ENCODE peak calls at places on chromosomes 13 and 19, in seven cellular contexts. N, W, C, H, F, T and O are unnamed samples.

GRCh38 chr19:44748426-44749254 is at the start of gene BCL3:
- DNase-seq in N (peak), W (peak), C (peak), H (peak), F (no peak), T (no peak), O (no peak)

GRCh38 chr13:112757759-112758086 is 67.9 kb downstream of the ATP11A start:
- DNase-seq in N (peak), W (no peak), C (no peak), H (no peak), F (no peak), T (no peak), O (no peak)

GRCh38 chr19:43471091-43471490 is 5.7 kb upstream of the LYPD3 start:
- DNase-seq in N (no peak), W (no peak), C (no peak), H (no peak), F (no peak), T (no peak), O (no peak)

GRCh38 chr13:40345654-40346372 is 320.6 kb downstream of the FOXO1 start:
- DNase-seq in N (no peak), W (no peak), C (no peak), H (no peak), F (no peak), T (no peak), O (no peak)

GRCh38 chr19:43439183-43440063 is 24.7 kb downstream of the TEX101 start:
- DNase-seq in N (no peak), W (no peak), C (peak), H (peak), F (no peak), T (no peak), O (no peak)

GRCh38 chr19:6744381-6745288 is 5.2 kb downstream of the TRIP10 start:
- DNase-seq in N (peak), W (peak), C (peak), H (no peak), F (peak), T (peak), O (no peak)

GRCh38 chr13:82655518-82655855 is 1226.8 kb downstream of the SLITRK1 start:
- DNase-seq in N (no peak), W (no peak), C (no peak), H (no peak), F (no peak), T (no peak), O (no peak)

GRCh38 chr19:45045671-45046353 is 7.0 kb downstream of the CLASRP start:
- DNase-seq in N (no peak), W (no peak), C (no peak), H (no peak), F (no peak), T (peak), O (no peak)

GRCh38 chr19:45553464-45553863 is 31.1 kb downstream of the OPA3 start:
- DNase-seq in N (no peak), W (no peak), C (no peak), H (no peak), F (no peak), T (no peak), O (peak)

GRCh38 chr13:66612983-66613382 is 617.2 kb downstream of the PCDH9 start:
- DNase-seq in N (no peak), W (no peak), C (no peak), H (no peak), F (no peak), T (no peak), O (no peak)

GRCh38 chr13:91406619-91407018 is 8.2 kb downstream of the GPC5 start:
- DNase-seq in N (no peak), W (no peak), C (peak), H (no peak), F (no peak), T (no peak), O (peak)

GRCh38 chr13:50646070-50646469 is 197.4 kb downstream of the DLEU7 start:
- DNase-seq in N (no peak), W (no peak), C (no peak), H (no peak), F (no peak), T (no peak), O (no peak)

GRCh38 chr13:60627071-60627686 is 230.2 kb downstream of the TDRD3 start:
- DNase-seq in N (no peak), W (no peak), C (peak), H (no peak), F (no peak), T (no peak), O (peak)

GRCh38 chr13:106155411-106155810 is 380.1 kb downstream of the EFNB2 start:
- DNase-seq in N (no peak), W (no peak), C (no peak), H (no peak), F (no peak), T (no peak), O (no peak)

GRCh38 chr13:26112843-26113242 is 61.0 kb upstream of the SHISA2 start:
- DNase-seq in N (no peak), W (no peak), C (no peak), H (no peak), F (no peak), T (no peak), O (no peak)

GRCh38 chr19:918481-919156 is 1.5 kb downstream of the KISS1R start:
- DNase-seq in N (no peak), W (no peak), C (peak), H (no peak), F (no peak), T (no peak), O (no peak)

GRCh38 chr13:20658451-20658850 is 45.0 kb upstream of the IL17D start:
- DNase-seq in N (no peak), W (no peak), C (no peak), H (no peak), F (no peak), T (no peak), O (no peak)

GRCh38 chr13:113835461-113836274 is 28.2 kb downstream of the GAS6 start:
- DNase-seq in N (peak), W (no peak), C (no peak), H (no peak), F (no peak), T (no peak), O (no peak)

GRCh38 chr19:5340637-5341447 is at the start of gene PTPRS:
- DNase-seq in N (peak), W (peak), C (peak), H (peak), F (peak), T (peak), O (peak)

GRCh38 chr19:1027953-1028902 is 1.8 kb downstream of the CNN2 start:
- DNase-seq in N (peak), W (peak), C (peak), H (peak), F (no peak), T (no peak), O (peak)

GRCh38 chr19:32613008-32613407 is 32.0 kb downstream of the PDCD5 start:
- DNase-seq in N (no peak), W (no peak), C (no peak), H (no peak), F (no peak), T (no peak), O (no peak)

GRCh38 chr13:24215007-24215633 is 54.6 kb downstream of the SPATA13 start:
- DNase-seq in N (no peak), W (no peak), C (no peak), H (no peak), F (no peak), T (no peak), O (no peak)

GRCh38 chr13:72368031-72368430 is 359.4 kb downstream of the MZT1 start:
- DNase-seq in N (no peak), W (no peak), C (no peak), H (no peak), F (no peak), T (no peak), O (no peak)

GRCh38 chr13:92158335-92158734 is 759.9 kb downstream of the GPC5 start:
- DNase-seq in N (no peak), W (no peak), C (no peak), H (no peak), F (no peak), T (no peak), O (no peak)

GRCh38 chr13:95643471-95643813 is 1.1 kb downstream of the DZIP1 start:
- DNase-seq in N (no peak), W (peak), C (no peak), H (no peak), F (no peak), T (no peak), O (no peak)

GRCh38 chr13:42063105-42063504 is 14.7 kb downstream of the DGKH start:
- DNase-seq in N (no peak), W (no peak), C (no peak), H (no peak), F (no peak), T (no peak), O (no peak)

GRCh38 chr19:30888937-30889336 is 460.3 kb downstream of the TSHZ3 start:
- DNase-seq in N (no peak), W (no peak), C (no peak), H (no peak), F (no peak), T (no peak), O (no peak)

GRCh38 chr19:48740705-48741030 is 258 bp upstream of the RASIP1 start:
- DNase-seq in N (no peak), W (no peak), C (no peak), H (no peak), F (no peak), T (no peak), O (no peak)

GRCh38 chr19:46785054-46785979 is 3.1 kb downstream of the SLC1A5 start:
- DNase-seq in N (no peak), W (no peak), C (peak), H (no peak), F (no peak), T (no peak), O (no peak)

GRCh38 chr19:17324357-17325114 is 10.1 kb downstream of the ANO8 start:
- DNase-seq in N (no peak), W (no peak), C (no peak), H (no peak), F (no peak), T (no peak), O (no peak)
- TF ChIP-seq CTCF in N (no peak), W (no peak), C (no peak), H (no peak), F (no peak), T (no peak), O (no peak)

GRCh38 chr19:12794196-12794921 is 3.1 kb downstream of the JUNB start:
- DNase-seq in N (no peak), W (peak), C (no peak), H (no peak), F (no peak), T (no peak), O (no peak)

GRCh38 chr19:12792048-12792852 is 964 bp downstream of the JUNB start:
- DNase-seq in N (peak), W (peak), C (peak), H (peak), F (no peak), T (peak), O (peak)

GRCh38 chr19:12792853-12793289 is 1.6 kb downstream of the JUNB start:
- DNase-seq in N (no peak), W (peak), C (no peak), H (no peak), F (no peak), T (no peak), O (no peak)

GRCh38 chr19:12794936-12795335 is 3.6 kb downstream of the JUNB start:
- DNase-seq in N (no peak), W (no peak), C (no peak), H (no peak), F (no peak), T (no peak), O (no peak)

DNA sequence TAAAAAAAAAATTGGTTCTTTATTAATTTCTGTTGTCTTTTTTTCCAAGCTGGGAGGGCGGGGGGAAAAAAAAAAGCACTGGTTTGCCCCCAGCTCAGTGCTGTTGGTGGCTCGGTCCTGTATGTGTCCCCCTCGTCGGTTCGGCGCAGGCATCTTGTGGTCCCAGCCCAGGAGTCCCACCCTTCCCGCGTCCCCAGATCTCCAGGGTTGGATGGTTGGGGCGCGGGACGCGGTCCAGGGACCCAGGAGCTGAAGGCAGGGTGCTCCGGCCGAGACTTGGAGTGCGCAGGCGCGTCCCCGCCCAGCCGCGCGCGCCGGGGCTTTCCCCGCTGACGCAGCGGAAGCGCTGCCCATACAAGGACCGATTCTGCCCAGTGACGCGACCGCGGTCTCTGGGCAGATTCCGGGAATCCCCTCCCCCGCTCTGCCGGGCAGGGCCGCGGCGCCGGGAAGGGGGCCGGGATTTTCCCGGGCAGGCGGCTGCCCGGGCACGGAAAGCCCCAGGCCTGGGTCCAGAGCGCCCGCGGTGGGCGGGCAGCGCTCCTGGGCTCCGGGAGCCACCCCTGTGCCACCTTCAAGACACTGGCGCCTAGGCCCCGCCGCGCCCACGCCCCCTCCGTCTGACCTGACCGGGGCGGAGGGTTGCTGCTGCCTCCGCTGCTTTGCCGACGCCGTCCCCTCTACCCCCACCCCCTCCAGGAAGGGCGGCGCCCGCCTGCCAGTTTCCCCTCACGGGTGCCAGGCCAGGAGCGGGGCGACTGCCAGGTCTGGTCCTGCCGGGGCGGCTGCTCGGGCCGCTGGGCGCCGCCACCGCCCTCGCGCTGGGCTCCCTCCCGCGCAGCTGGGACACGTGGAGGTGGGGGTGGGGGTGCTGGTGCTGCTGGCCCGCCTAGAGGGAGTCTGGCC is 2.3 kb downstream of the JUNB start:
- DNase-seq in N (peak), W (peak), C (peak), H (peak), F (peak), T (peak), O (peak)
- TF ChIP-seq CTCF in N (no peak), W (peak), C (no peak), H (no peak), F (no peak), T (peak), O (no peak)

DNA sequence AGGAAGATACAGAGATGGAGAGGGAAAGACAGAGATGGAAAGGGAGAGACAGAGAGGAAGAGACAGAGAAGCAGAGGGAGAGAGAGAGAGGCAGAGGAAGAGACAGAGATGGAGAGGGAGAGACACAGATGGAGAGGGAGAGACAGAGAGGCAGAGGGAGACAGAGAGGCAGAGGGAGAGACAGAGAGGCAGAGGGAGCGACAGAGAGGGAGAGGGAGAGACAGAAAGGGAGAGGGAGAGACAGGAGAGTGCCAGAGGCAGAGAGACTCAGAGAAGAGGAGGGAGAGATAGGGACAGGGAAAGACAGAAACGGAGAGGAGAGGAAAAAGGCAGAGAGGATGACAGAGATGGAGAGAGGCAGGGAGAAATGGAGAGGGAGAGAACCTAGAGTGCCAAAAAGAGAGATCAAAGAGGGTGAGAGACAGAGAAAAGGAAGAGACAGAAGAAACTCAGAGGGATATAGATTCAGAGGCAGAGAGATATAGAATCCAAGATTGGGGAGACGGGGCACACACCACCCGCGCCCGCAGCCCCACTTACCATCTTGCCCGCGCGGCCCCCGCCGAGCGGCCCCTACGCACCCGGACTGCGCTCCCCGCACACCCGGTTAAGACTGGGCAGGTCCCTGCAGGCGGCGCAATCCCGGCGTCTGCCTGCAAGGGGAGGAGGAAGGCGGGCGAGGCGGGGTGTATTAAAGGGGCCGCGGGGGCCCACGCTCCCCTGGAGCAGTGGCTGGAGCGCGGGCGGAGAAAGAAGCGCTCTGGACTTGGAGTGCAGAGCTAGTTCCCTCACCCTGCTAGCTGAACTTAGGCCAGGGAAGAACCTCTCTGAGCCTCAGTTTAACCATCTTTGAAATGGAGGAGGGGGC is 10.7 kb downstream of the TM6SF2 start:
- DNase-seq in N (no peak), W (no peak), C (no peak), H (no peak), F (no peak), T (no peak), O (peak)
- TF ChIP-seq CTCF in N (no peak), W (no peak), C (no peak), H (no peak), F (no peak), T (no peak), O (no peak)

GRCh38 chr13:110873639-110874507 is 41.0 kb downstream of the ANKRD10 start:
- DNase-seq in N (no peak), W (no peak), C (no peak), H (no peak), F (no peak), T (no peak), O (no peak)
- TF ChIP-seq CTCF in N (no peak), W (no peak), C (no peak), H (no peak), F (no peak), T (no peak), O (no peak)

GRCh38 chr19:15257782-15258181 is 25.5 kb upstream of the EPHX3 start:
- DNase-seq in N (no peak), W (no peak), C (no peak), H (no peak), F (no peak), T (no peak), O (no peak)

GRCh38 chr19:15263361-15263985 is 31.2 kb upstream of the EPHX3 start:
- DNase-seq in N (no peak), W (no peak), C (no peak), H (no peak), F (no peak), T (no peak), O (no peak)

GRCh38 chr19:15259900-15260299 is 27.7 kb upstream of the EPHX3 start:
- DNase-seq in N (no peak), W (no peak), C (no peak), H (no peak), F (no peak), T (no peak), O (no peak)

GRCh38 chr19:15262011-15262410 is 29.8 kb upstream of the EPHX3 start:
- DNase-seq in N (no peak), W (no peak), C (no peak), H (no peak), F (no peak), T (no peak), O (no peak)

DNA sequence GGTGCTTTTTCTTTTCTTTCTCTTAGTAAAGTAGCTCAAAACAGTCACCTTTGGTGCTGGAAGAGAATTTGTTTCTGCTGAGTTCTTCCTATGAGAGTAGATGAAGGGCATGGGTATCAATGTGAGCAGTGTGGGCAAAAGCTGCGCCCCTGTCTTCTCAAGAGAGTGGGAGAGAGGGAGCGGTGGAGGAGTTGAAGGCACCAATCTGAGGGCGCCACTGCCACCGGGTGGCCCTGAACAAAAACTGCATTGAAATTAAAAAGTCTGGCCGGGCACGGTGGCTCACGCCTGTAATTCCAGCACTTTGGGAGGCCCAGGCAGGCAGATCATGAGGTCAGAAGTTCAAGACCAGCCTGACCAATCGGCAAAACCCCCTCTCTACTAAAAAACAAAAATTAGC is 28.7 kb upstream of the EPHX3 start:
- DNase-seq in N (no peak), W (no peak), C (no peak), H (no peak), F (no peak), T (no peak), O (no peak)
- TF ChIP-seq CTCF in N (peak), W (no peak), C (peak), H (no peak), F (no peak), T (peak), O (peak)

GRCh38 chr13:73399347-73400216 is 340.8 kb downstream of the KLF5 start:
- DNase-seq in N (no peak), W (no peak), C (peak), H (no peak), F (no peak), T (no peak), O (no peak)

GRCh38 chr13:73404581-73404980 is 345.8 kb downstream of the KLF5 start:
- DNase-seq in N (no peak), W (no peak), C (no peak), H (no peak), F (no peak), T (no peak), O (no peak)

GRCh38 chr13:73397486-73398020 is 338.7 kb downstream of the KLF5 start:
- DNase-seq in N (no peak), W (no peak), C (no peak), H (no peak), F (no peak), T (no peak), O (no peak)

GRCh38 chr13:73403362-73404150 is 344.8 kb downstream of the KLF5 start:
- DNase-seq in N (no peak), W (no peak), C (no peak), H (no peak), F (no peak), T (no peak), O (no peak)

DNA sequence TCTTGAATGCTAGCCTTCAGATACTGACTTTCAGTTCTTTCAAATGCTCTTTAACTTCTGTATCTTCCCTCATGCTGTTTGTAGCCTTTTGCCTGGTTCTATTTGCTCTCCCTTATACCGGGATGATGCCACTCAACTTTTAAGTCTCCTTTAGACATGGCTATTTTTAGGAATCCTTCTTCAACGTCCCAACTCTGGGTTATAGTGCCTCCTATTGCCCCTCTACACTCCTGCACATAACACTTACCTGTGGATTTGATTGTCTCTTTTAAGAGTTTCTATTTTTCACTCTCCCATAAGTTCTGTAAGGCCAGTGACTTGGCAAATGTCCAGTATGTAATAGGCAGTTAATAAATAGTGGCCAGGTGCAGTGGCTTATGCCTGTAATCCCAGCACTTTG is 343.0 kb downstream of the KLF5 start:
- DNase-seq in N (no peak), W (no peak), C (no peak), H (no peak), F (no peak), T (no peak), O (no peak)
- TF ChIP-seq CTCF in N (no peak), W (no peak), C (no peak), H (no peak), F (no peak), T (no peak), O (no peak)

DNA sequence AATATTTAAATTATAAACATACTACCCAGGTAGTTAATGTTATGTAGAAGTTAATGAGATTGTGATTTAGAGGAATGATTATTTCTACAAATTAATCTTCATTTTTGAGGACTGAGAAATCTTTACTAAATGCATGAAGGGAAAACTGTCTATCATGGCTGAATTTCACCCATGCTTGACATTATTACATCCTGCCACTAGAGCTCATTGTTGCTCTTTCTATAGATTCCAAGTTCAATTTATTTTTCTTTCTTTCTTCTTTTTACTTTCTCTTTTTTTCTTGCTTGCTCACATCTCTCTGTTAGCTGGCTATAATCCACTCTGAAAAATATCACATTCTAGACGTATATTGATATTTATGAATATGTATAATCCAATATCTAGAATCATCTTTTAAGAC is 505.0 kb upstream of the KLHL1 start:
- DNase-seq in N (no peak), W (no peak), C (no peak), H (no peak), F (no peak), T (no peak), O (no peak)
- TF ChIP-seq CTCF in N (no peak), W (no peak), C (no peak), H (no peak), F (no peak), T (peak), O (peak)